ENCODE peak calls at places on chromosomes 12 and 14, in nine cellular contexts. F is Calu3; Y is NCI-H1092; S is substantia nigra; Z is glomerular endothelial cell; V is mesothelial cell of epicardium; R is activated naive CD4-positive, alpha-beta T cell treated with anti-CD3 and anti-CD28 coated beads for 36 hours; C is activated effector memory CD4-positive, alpha-beta T cell treated with Interleukin-2 at 50 U/mL for 16 hours; T is T-helper 9 cell. A is an unnamed sample.

GRCh38 chr14:75690010-75690409 is 29.0 kb downstream of the TTLL5 start:
- DNase-seq in F (peak), Y (no peak), S (no peak), Z (peak), V (no peak), R (no peak), C (no peak), T (no peak), A (no peak)

GRCh38 chr14:104248203-104249055 is 110.0 kb downstream of the KIF26A start:
- DNase-seq in F (no peak), Y (no peak), S (no peak), Z (no peak), V (no peak), R (no peak), C (no peak), T (no peak), A (peak)

GRCh38 chr12:18782827-18783226 is 44.9 kb downstream of the CAPZA3 start:
- DNase-seq in F (no peak), Y (no peak), S (no peak), Z (no peak), V (no peak), R (no peak), C (no peak), T (no peak), A (no peak)

GRCh38 chr14:102629700-102630365 is 37.4 kb downstream of the RCOR1 start:
- DNase-seq in F (no peak), Y (no peak), S (no peak), Z (no peak), V (no peak), R (no peak), C (no peak), T (no peak), A (no peak)

GRCh38 chr12:126384029-126384564 is 1318.9 kb downstream of the AACS start:
- DNase-seq in F (no peak), Y (peak), S (no peak), Z (no peak), V (no peak), R (no peak), C (no peak), T (no peak), A (no peak)

GRCh38 chr12:117857632-117858274 is 111.0 kb downstream of the KSR2 start:
- DNase-seq in F (peak), Y (no peak), S (no peak), Z (peak), V (no peak), R (peak), C (peak), T (peak), A (no peak)

GRCh38 chr14:78446807-78447206 is 276.6 kb downstream of the NRXN3 start:
- DNase-seq in F (no peak), Y (no peak), S (no peak), Z (no peak), V (no peak), R (no peak), C (no peak), T (no peak), A (no peak)

GRCh38 chr12:98893126-98893525 is 248.0 kb downstream of the APAF1 start:
- DNase-seq in F (no peak), Y (no peak), S (peak), Z (no peak), V (no peak), R (no peak), C (no peak), T (no peak), A (no peak)

GRCh38 chr14:88063807-88064206 is 58.9 kb downstream of the GPR65 start:
- DNase-seq in F (no peak), Y (no peak), S (no peak), Z (no peak), V (no peak), R (no peak), C (no peak), T (no peak), A (no peak)

GRCh38 chr14:65302571-65303184 is 109.9 kb upstream of the FUT8 start:
- DNase-seq in F (no peak), Y (peak), S (no peak), Z (no peak), V (no peak), R (peak), C (no peak), T (no peak), A (no peak)

GRCh38 chr12:27772328-27773049 is 7.5 kb upstream of the KLHL42 start:
- DNase-seq in F (no peak), Y (no peak), S (no peak), Z (no peak), V (no peak), R (no peak), C (no peak), T (no peak), A (no peak)

GRCh38 chr12:6827437-6827894 is 741 bp upstream of the P3H3 start:
- DNase-seq in F (peak), Y (peak), S (peak), Z (no peak), V (peak), R (peak), C (peak), T (peak), A (no peak)

GRCh38 chr12:120453977-120454376 is 7.7 kb downstream of the GATC start:
- DNase-seq in F (peak), Y (no peak), S (no peak), Z (no peak), V (no peak), R (peak), C (no peak), T (no peak), A (peak)

GRCh38 chr12:53502331-53502730 is 1.2 kb downstream of the TARBP2 start:
- DNase-seq in F (no peak), Y (no peak), S (no peak), Z (no peak), V (no peak), R (no peak), C (no peak), T (no peak), A (no peak)

GRCh38 chr12:49296836-49297694 is 2.1 kb downstream of the PRPH start:
- DNase-seq in F (peak), Y (no peak), S (no peak), Z (no peak), V (no peak), R (peak), C (peak), T (peak), A (peak)

GRCh38 chr14:100328495-100329163 is 5.5 kb downstream of the SLC25A47 start:
- DNase-seq in F (no peak), Y (no peak), S (no peak), Z (no peak), V (no peak), R (no peak), C (no peak), T (no peak), A (no peak)

GRCh38 chr12:88577537-88577936 is 2.7 kb downstream of the KITLG start:
- DNase-seq in F (peak), Y (no peak), S (no peak), Z (no peak), V (no peak), R (no peak), C (no peak), T (no peak), A (no peak)

GRCh38 chr12:70606001-70606400 is 31.2 kb downstream of the PTPRB start:
- DNase-seq in F (no peak), Y (no peak), S (no peak), Z (no peak), V (no peak), R (no peak), C (no peak), T (no peak), A (no peak)

GRCh38 chr12:106705971-106706370 is 68.5 kb upstream of the RIC8B start:
- DNase-seq in F (no peak), Y (no peak), S (no peak), Z (no peak), V (no peak), R (no peak), C (no peak), T (no peak), A (no peak)

A was measured in CD8-positive, alpha-beta T cell.